ENCODE peak calls at places on chromosomes 13 and 19, in ten cellular contexts. R is tibial artery, A is left ventricle myocardium inferior, J is RWPE1, F is fibroblast of pulmonary artery, I is PC-3, E is pancreas, B is esophagus squamous epithelium, W is GM12865, L is endothelial cell. G is an unnamed sample.

GRCh38 chr13:58804832-58805231 is 1173.3 kb downstream of the PCDH17 start:
- DNase-seq in F (no peak), R (no peak), B (no peak), A (no peak), E (no peak), W (no peak), L (peak), I (no peak), J (no peak), G (no peak)

GRCh38 chr13:48412100-48412556 is 785 bp downstream of the LPAR6 start:
- DNase-seq in E (no peak), L (no peak), R (no peak), I (peak), B (no peak), J (no peak), A (no peak), W (no peak), F (no peak), G (no peak)

GRCh38 chr19:31349160-31349881 is at the start of gene TSHZ3:
- DNase-seq in I (peak), B (no peak), E (peak), J (peak), F (peak), L (peak), A (peak), R (peak), W (no peak), G (peak)

GRCh38 chr13:76129305-76130040 is 493.3 kb downstream of the LMO7 start:
- DNase-seq in A (no peak), B (no peak), J (no peak), F (no peak), E (no peak), L (no peak), R (no peak), I (no peak), W (no peak), G (no peak)

GRCh38 chr13:113666951-113667701 is at the start of gene GRK1:
- DNase-seq in F (no peak), A (peak), W (no peak), L (no peak), E (peak), B (no peak), I (no peak), R (peak), J (no peak), G (no peak)

GRCh38 chr13:110371550-110372465 is 64.7 kb downstream of the COL4A2 start:
- DNase-seq in W (peak), E (no peak), B (no peak), L (no peak), F (peak), J (no peak), I (no peak), A (no peak), R (no peak), G (no peak)

GRCh38 chr19:722553-723101 is 13.9 kb downstream of the PALM start:
- DNase-seq in F (no peak), J (no peak), I (no peak), E (no peak), R (no peak), A (peak), L (no peak), W (peak), B (no peak), G (no peak)

GRCh38 chr13:49528161-49528560 is 32.4 kb downstream of the PHF11 start:
- DNase-seq in B (no peak), E (no peak), I (no peak), L (no peak), W (no peak), J (no peak), R (no peak), A (no peak), F (no peak), G (no peak)

GRCh38 chr19:11486661-11487503 is 6.0 kb upstream of the ELAVL3 start:
- DNase-seq in W (no peak), B (no peak), J (no peak), R (no peak), I (no peak), F (no peak), L (no peak), A (no peak), E (peak), G (no peak)

GRCh38 chr13:99211421-99212035 is 10.9 kb downstream of the UBAC2 start:
- DNase-seq in J (no peak), R (no peak), B (no peak), F (no peak), W (no peak), A (no peak), L (no peak), I (no peak), E (no peak), G (no peak)

DNA sequence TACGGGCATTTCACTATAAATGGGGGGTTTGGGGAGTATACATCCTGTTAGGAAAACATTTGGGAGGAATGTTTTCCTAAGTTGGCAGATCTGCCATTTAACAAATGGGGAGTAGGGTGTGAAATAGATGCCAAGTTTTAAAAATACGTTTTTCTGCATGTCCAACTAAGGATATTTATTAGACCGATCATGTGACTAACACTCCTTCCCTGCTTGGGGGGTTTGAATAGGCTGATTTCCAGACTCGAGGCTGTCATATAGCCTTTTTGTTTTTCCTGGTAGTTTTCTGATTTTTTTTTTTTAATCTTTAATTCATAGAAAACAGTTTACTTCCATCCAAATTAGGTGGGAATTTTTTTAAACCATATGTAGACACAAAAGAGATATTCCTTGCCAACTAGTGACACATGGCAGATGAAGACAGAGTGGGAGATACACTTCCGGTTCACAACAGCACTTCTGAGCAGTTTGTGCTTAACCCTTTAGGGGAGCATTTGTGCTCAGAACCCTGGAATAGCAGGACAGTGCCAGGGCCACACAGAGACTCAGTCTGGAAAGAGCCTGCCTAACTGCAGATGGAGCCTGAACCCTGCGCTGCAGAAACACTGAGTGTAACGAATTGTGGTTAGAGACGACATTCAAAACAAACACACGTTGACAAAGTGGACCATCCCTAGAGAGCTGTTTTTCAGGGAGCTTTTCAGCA is 5.6 kb upstream of the GATAD2A start:
- DNase-seq in B (no peak), F (peak), R (no peak), L (no peak), J (no peak), W (no peak), I (no peak), E (no peak), A (no peak), G (no peak)
- TF ChIP-seq CTCF in B (no peak), F (no peak), R (no peak), L (no peak), J (no peak), W (no peak), I (no peak), E (no peak), A (no peak), G (no peak)

DNA sequence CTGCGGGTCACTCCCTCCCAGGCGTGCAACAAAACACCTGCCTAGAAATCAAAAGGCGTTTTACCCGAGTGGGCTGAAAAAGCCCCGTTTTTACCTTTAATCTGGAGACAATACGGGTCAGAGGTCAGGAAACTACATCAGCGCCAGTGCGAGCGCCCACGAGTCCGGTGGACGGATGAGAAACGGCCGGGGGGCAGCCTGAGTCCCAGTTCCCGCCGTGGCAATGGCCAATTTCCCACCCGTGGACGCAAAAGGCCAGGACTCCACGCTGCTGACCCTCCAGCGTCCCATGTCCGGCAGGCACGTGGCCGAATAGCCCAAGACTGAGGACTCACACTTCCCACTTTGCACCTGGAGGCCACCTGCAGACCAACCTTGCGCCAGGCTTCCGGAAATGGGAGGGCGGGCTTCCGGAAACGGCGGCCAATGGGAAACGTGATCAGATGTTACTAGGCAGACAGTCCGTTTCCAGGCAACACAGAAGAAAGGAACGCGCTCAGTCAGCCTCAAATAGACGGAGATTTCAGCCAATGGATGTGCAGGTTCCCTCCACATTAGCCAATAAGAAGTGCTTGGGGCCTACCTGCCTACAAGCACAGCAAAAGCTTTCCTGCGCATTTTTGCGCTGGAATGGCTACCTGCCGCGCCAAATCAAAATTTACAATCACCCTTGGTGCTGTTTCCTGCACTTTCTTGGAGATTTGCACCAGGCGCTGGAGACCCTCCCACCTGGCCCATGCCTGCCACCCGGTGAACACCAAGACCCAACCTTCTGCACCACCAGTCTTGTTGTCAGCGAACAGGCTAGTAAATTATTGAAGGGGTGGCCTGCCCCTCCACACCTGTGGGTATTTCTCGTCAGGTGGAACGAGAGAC is 47.4 kb downstream of the ZFP14 start:
- DNase-seq in B (peak), R (peak), E (peak), A (peak), W (peak), L (peak), I (peak), F (peak), J (peak), G (peak)
- TF ChIP-seq CTCF in B (peak), R (peak), E (no peak), A (peak), W (no peak), L (no peak), I (no peak), F (no peak), J (no peak), G (no peak)

DNA sequence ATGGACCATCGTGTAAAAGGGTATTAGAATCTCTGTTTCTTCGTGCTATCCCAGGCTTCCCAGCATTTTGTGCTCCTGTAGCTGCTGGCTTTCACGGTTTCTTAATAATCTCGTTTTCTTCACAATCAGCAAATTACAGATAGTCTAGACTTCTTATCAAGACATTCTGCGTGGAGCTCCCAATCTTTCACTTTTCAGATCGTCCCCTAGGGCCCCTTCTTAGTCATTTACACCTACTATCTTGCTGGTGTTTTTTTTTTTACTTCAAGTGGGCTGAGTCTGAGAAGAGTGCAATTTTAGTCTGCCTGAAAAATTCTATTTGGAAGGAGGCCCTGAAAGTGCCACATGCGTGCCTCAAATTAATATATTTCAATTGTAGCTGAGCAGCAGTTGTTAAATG is 275.1 kb downstream of the SHISA2 start:
- DNase-seq in A (no peak), J (no peak), F (no peak), W (no peak), E (no peak), L (no peak), R (no peak), I (no peak), B (no peak), G (no peak)
- TF ChIP-seq CTCF in A (no peak), J (no peak), F (no peak), W (no peak), E (no peak), L (no peak), R (no peak), I (no peak), B (no peak), G (no peak)

DNA sequence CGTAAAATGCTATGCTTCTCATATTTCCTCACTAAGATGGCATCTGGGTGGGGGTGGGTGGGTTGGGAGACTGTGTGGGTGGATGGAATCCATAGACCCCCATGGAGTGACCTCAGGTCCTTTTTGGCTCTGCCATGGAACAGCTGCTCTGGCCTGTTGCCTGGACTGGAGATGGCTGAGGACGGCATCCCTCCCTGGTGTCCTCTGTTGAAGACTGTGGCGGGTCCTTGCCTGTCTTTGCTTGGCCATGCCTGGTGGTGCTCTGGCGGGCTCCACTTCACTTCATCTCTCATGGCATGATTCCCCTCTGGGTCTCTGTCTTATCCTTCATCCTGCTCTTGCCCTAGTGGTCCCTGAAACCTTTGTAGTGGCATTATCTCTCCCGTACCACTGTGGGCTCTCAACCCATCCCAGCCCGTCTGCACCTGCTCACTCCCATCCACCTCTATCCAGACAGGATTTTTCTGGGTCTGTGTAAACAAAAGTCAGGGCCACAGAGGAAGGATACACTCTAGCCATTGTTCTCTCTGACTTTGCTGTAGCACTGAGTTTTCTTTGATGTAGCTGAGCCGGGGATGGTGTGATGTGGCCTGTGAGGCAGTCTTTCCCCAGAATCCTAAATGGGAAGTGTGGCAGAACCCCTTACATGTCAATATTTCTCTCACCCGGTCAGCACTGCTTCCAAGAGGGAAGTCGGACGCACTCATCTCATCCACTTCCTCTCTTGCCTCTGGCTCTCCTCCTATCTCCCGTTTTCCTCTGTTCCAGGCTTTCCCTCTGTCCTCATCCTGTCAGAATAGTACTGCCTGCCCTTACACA is 36.1 kb downstream of the WDFY2 start:
- DNase-seq in W (no peak), J (no peak), B (no peak), L (peak), A (peak), F (no peak), E (no peak), R (no peak), I (no peak), G (no peak)
- TF ChIP-seq CTCF in W (no peak), J (no peak), B (no peak), L (no peak), A (no peak), F (no peak), E (no peak), R (no peak), I (no peak), G (no peak)

GRCh38 chr19:55092423-55093318 is 17.0 kb downstream of the EPS8L1 start:
- DNase-seq in A (no peak), B (no peak), I (no peak), R (no peak), L (no peak), J (no peak), F (no peak), W (no peak), E (peak), G (no peak)

GRCh38 chr19:55095260-55096060 is 19.8 kb downstream of the EPS8L1 start:
- DNase-seq in W (no peak), J (no peak), A (no peak), I (no peak), E (peak), R (no peak), B (no peak), L (no peak), F (no peak), G (no peak)

GRCh38 chr19:55091955-55092354 is 16.3 kb downstream of the EPS8L1 start:
- DNase-seq in R (no peak), W (no peak), I (no peak), L (peak), A (no peak), J (no peak), E (peak), F (no peak), B (no peak), G (no peak)

GRCh38 chr19:55096061-55096701 is 20.5 kb downstream of the EPS8L1 start:
- DNase-seq in B (no peak), F (no peak), L (no peak), A (no peak), I (no peak), E (peak), R (no peak), W (no peak), J (no peak), G (no peak)

DNA sequence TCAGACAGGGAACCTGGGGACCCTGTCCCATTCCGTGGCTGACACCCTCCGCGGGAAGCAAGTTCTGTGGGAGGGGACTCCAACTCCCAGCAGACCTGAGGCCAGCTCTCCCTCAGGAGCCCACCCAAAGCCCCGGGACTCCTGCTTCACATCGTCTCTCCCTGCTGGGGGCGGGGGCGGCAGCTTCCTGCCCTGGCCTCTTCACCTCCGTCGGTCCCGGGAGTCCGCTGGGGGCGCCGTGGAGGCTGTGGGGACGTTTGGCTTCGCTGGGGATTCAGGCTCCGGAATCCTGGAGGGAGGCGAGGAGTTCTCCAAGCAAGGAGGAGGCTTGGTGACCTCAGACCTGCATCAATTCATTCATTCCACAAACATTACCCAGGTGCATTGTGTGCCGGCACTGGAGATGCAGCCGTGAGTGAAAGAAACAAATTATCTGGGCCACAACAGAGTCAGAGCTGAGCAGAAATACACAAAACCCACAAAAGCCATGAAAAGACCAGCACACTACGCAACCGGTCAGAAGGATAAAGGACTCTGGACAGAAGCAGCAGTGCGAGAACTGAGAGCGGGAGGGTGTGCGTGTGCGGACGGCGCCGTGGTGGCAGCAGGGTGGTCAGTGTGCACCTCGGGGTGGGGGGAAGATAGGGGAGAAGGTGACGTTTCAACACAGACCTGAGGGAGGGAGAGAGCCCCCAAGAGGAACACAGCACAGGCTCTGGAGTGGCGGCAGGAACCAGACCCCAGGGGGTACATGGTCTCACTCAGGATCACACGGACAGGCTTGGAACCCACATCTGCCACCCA is 19.0 kb downstream of the EPS8L1 start:
- DNase-seq in R (no peak), B (no peak), A (no peak), J (no peak), F (no peak), E (peak), I (no peak), L (peak), W (no peak), G (no peak)
- TF ChIP-seq CTCF in R (no peak), B (no peak), A (no peak), J (no peak), F (no peak), E (no peak), I (no peak), L (no peak), W (no peak), G (no peak)

GRCh38 chr19:55537741-55538111 is 793 bp upstream of the SBK2 start:
- DNase-seq in R (no peak), I (no peak), J (no peak), W (no peak), L (no peak), F (no peak), A (no peak), B (no peak), E (no peak), G (no peak)

GRCh38 chr19:55538132-55538531 is 1.2 kb upstream of the SBK2 start:
- DNase-seq in A (no peak), F (no peak), R (no peak), J (no peak), W (no peak), I (no peak), B (no peak), L (no peak), E (no peak), G (no peak)

GRCh38 chr19:55536366-55536765 is 567 bp downstream of the SBK2 start:
- DNase-seq in E (no peak), F (no peak), L (no peak), W (no peak), J (no peak), A (no peak), B (no peak), R (no peak), I (no peak), G (no peak)

GRCh38 chr19:55535579-55536350 is 1.2 kb downstream of the SBK2 start:
- DNase-seq in L (no peak), A (no peak), B (no peak), F (no peak), J (no peak), E (no peak), I (no peak), R (no peak), W (no peak), G (no peak)

DNA sequence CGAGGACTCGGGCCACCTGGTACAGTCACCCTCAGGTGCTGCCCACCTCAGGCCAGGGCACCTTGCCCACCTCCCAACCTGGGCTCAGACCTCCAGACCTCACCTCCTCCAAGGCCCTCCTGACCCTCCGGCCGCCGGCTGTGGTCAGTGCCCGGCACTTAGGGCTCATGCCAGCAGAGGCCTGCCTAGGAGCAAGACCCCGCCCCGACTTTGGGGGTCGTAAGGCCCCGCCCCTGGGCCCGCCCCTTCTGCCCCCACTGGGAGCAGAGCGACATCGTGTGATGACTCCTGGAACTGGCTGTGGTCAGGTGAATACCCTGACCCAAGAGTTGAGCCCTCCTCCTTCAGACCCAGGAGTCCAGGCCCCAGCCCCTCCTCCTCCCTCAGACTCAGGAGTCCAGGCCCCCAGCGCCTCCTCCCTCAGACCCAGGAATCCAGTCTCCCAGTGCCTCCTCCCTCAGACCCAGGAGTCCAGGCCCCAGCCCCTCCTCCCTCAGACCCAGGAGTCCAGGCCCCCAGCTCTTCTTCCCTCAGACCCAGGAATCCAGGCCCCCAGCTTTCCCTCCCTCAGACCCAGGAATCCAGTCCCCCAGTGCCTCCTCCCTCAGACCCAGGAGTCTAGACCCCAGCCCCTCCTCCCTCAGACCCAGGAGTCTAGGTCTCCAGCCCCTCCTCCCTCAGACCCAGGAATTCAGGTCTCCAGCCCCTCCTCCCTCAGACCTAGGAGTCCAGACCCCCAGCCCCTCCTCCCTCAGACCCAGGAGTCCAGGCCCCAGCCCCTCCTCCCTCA is at the start of gene SBK2:
- DNase-seq in F (no peak), E (no peak), L (peak), J (no peak), I (no peak), A (no peak), B (no peak), W (no peak), R (no peak), G (no peak)
- TF ChIP-seq CTCF in F (peak), E (no peak), L (no peak), J (no peak), I (peak), A (peak), B (no peak), W (no peak), R (no peak), G (no peak)

GRCh38 chr13:97030705-97031452 is 36.6 kb upstream of the OXGR1 start:
- DNase-seq in F (peak), E (no peak), B (no peak), I (peak), W (peak), R (no peak), A (no peak), L (peak), J (peak), G (no peak)
- TF ChIP-seq CTCF in F (peak), E (no peak), B (peak), I (peak), W (no peak), R (peak), A (peak), L (peak), J (peak), G (no peak)